ENCODE peak calls at places on chromosomes 5 and 9, in four cellular contexts. X is HepG2, B is GM12878, U is H1. O is an unnamed sample.

GRCh38 chr9:98172604-98173003 is 19.8 kb downstream of the CORO2A start:
- DNase-seq in X (peak; percentile 40), B (no peak), U (no peak), O (no peak)

GRCh38 chr5:78526049-78526525 is 122.5 kb downstream of the LHFPL2 start:
- DNase-seq in X (no peak), B (peak; percentile 48), U (no peak), O (no peak)

GRCh38 chr9:76378367-76379073 is 15.7 kb downstream of the RFK start:
- DNase-seq in X (no peak), B (no peak), U (no peak), O (no peak)

GRCh38 chr9:93950619-93951601 is 4.2 kb downstream of the BARX1 start:
- DNase-seq in X (no peak), B (no peak), U (no peak), O (no peak)

GRCh38 chr5:90201923-90202322 is 207.6 kb downstream of the CETN3 start:
- DNase-seq in X (no peak), B (no peak), U (no peak), O (no peak)

GRCh38 chr5:75335952-75336624 is 932 bp upstream of the HMGCR start:
- DNase-seq in X (peak; percentile 81), B (peak; percentile 32), U (no peak), O (no peak)

GRCh38 chr9:20331095-20331685 is 291.1 kb downstream of the MLLT3 start:
- DNase-seq in X (no peak), B (no peak), U (no peak), O (no peak)

GRCh38 chr5:33936381-33937016 is at the start of gene RXFP3:
- DNase-seq in X (no peak), B (no peak), U (no peak), O (no peak)

GRCh38 chr5:154403234-154403633 is 42.6 kb upstream of the SAP30L start:
- DNase-seq in X (no peak), B (no peak), U (no peak), O (no peak)

GRCh38 chr9:96420468-96421219 is 2.5 kb upstream of the ZNF367 start:
- DNase-seq in X (peak; percentile 97), B (peak; percentile 61), U (peak; percentile 70), O (peak; percentile 74)

GRCh38 chr5:58156977-58157701 is 302.7 kb downstream of the PLK2 start:
- DNase-seq in X (no peak), B (no peak), U (no peak), O (no peak)

GRCh38 chr9:78694950-78695349 is 398.0 kb downstream of the PSAT1 start:
- DNase-seq in X (no peak), B (no peak), U (no peak), O (no peak)

GRCh38 chr9:70340572-70340971 is 73.9 kb downstream of the KLF9 start:
- DNase-seq in X (peak; percentile 3), B (no peak), U (no peak), O (no peak)

GRCh38 chr5:135155616-135156214 is 121.7 kb upstream of the PITX1 start:
- DNase-seq in X (no peak), B (no peak), U (no peak), O (no peak)
- TF ChIP-seq SUZ12 in X (no peak), B (no peak), U (no peak), O (no peak)

DNA sequence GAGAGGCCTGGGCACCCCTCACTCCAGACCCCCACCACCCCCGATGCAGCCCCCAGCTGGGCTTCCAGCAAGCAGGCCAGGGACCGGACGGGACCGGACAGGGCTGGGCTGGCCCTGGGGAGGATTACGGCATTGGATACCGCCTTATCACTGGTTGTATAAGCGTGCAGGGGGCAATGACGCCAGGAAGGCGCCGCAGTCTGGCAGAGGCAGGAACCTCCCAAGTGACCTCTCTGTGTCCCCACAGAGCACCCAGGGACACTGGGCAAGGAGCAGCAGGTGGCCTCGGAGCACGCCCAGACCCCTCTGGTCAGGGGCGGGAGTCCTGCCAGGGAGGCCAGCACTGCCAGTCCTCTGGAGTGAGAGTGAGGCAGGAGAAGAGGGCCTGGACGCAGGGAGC is 723 bp upstream of the LCN15 start:
- DNase-seq in X (peak; percentile 57), B (no peak), U (no peak), O (no peak)
- H3K27me3 ChIP-seq in X (no peaks in the 10 kb centered on the region), B (no peaks in the 10 kb centered on the region), U (no peaks in the 10 kb centered on the region), O (peaks cover 10% of the 10 kb centered on the region)

GRCh38 chr9:87065981-87066380 is 118.7 kb upstream of the GAS1 start:
- DNase-seq in X (no peak), B (no peak), U (no peak), O (no peak)
- H3K4me3 ChIP-seq in X (no peak overlapping the region), B (no peak overlapping the region), U (no peak overlapping the region), O (no peak overlapping the region)

GRCh38 chr5:144011348-144011861 is 159.1 kb downstream of the YIPF5 start:
- DNase-seq in X (no peak), B (no peak), U (no peak), O (peak; percentile 2)
- TF ChIP-seq SUZ12 in X (no peak), B (no peak), U (no peak), O (no peak)

GRCh38 chr9:121604654-121605053 is 46.8 kb upstream of the DAB2IP start:
- DNase-seq in X (no peak), B (no peak), U (no peak), O (no peak)

GRCh38 chr9:121604242-121604641 is 47.2 kb upstream of the DAB2IP start:
- DNase-seq in X (peak; percentile 82), B (no peak), U (no peak), O (no peak)

GRCh38 chr9:121610638-121610953 is 40.8 kb upstream of the DAB2IP start:
- DNase-seq in X (no peak), B (no peak), U (no peak), O (no peak)

GRCh38 chr9:121609845-121610637 is 41.4 kb upstream of the DAB2IP start:
- DNase-seq in X (peak; percentile 93), B (no peak), U (no peak), O (no peak)

GRCh38 chr9:121607434-121608248 is 43.8 kb upstream of the DAB2IP start:
- DNase-seq in X (peak; percentile 65), B (no peak), U (no peak), O (no peak)
- H3K27me3 ChIP-seq in X (no peaks in the 10 kb centered on the region), B (peaks cover 2% of the 10 kb centered on the region), U (no peaks in the 10 kb centered on the region), O (no peaks in the 10 kb centered on the region)

GRCh38 chr9:136326777-136327312 is 494 bp upstream of the GPSM1 start:
- DNase-seq in X (no peak), B (no peak), U (no peak), O (no peak)
- H3K4me3 ChIP-seq in X (no peak overlapping the region), B (no peak overlapping the region), U (no peak overlapping the region), O (peak overlapping the region; percentile 44)

DNA sequence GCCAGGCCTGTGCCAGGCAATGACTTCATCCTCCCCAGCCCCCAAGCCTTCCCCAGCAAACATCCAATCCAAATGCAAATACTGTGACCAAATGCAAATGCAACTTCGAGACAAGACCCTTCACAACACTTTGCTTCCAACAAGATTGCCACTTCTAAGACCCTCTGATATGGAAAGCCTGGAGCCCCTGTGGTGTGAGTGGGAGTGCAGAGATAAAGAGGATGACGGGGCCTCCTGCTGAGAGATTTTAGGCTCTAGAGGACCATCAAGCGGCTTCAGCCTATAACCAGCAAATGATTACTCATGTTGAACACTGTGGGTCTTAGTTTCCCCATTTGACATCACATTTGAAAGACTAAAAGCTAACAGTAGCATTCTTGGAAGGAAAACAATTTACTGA is 46.6 kb upstream of the GABRP start:
- DNase-seq in X (no peak), B (no peak), U (no peak), O (no peak)
- TF ChIP-seq SUZ12 in X (no peak), B (no peak), U (no peak), O (no peak)

GRCh38 chr5:79816014-79816413 is 126.4 kb downstream of the CMYA5 start:
- DNase-seq in X (no peak), B (no peak), U (no peak), O (no peak)

GRCh38 chr5:79809743-79810142 is 120.1 kb downstream of the CMYA5 start:
- DNase-seq in X (no peak), B (no peak), U (no peak), O (no peak)

GRCh38 chr5:79811081-79811480 is 121.4 kb downstream of the CMYA5 start:
- DNase-seq in X (no peak), B (no peak), U (no peak), O (no peak)

GRCh38 chr5:79806741-79807140 is 117.1 kb downstream of the CMYA5 start:
- DNase-seq in X (no peak), B (no peak), U (no peak), O (no peak)

GRCh38 chr5:79811904-79812303 is 122.3 kb downstream of the CMYA5 start:
- DNase-seq in X (no peak), B (no peak), U (no peak), O (no peak)
- H3K27me3 ChIP-seq in X (no peaks in the 10 kb centered on the region), B (no peaks in the 10 kb centered on the region), U (no peaks in the 10 kb centered on the region), O (no peaks in the 10 kb centered on the region)

GRCh38 chr5:95817430-95817829 is 5.1 kb downstream of the GLRX start:
- DNase-seq in X (no peak), B (no peak), U (no peak), O (no peak)
- H3K4me3 ChIP-seq in X (no peak overlapping the region), B (peak overlapping the region; percentile 87), U (no peak overlapping the region), O (no peak overlapping the region)